ENCODE peak calls at places on chromosomes 6 and 20, in ten cellular contexts. One of them, this sample, is unnamed.
A peak's percentile ranks its signal among the peaks of the same experiment; 100 is the strongest.

GRCh38 chr6:32058511-32058963 is 20.3 kb downstream of the CYP21A2 start:
- DNase-seq in ascending aorta: no peak
- DNase-seq in HepG2: no peak
- DNase-seq in Calu3: no peak
- DNase-seq in CD8-positive, alpha-beta T cell: no peak
- DNase-seq in BJ: no peak
- DNase-seq in GM10248: no peak
- DNase-seq in right lobe of liver: no peak
- DNase-seq in BE2C: no peak
- DNase-seq in AG04450: no peak
- DNase-seq in this sample: no peak

GRCh38 chr20:14597206-14597715 is 259.8 kb upstream of the FLRT3 start:
- DNase-seq in CD8-positive, alpha-beta T cell: no peak
- DNase-seq in GM10248: no peak
- DNase-seq in AG04450: no peak
- DNase-seq in BE2C: no peak
- DNase-seq in Calu3: no peak
- DNase-seq in ascending aorta: no peak
- DNase-seq in HepG2: no peak
- DNase-seq in right lobe of liver: no peak
- DNase-seq in BJ: no peak
- DNase-seq in this sample: no peak

GRCh38 chr6:100343678-100344077 is 121.0 kb downstream of the SIM1 start:
- DNase-seq in ascending aorta: no peak
- DNase-seq in GM10248: no peak
- DNase-seq in CD8-positive, alpha-beta T cell: no peak
- DNase-seq in AG04450: no peak
- DNase-seq in BJ: peak; percentile 56
- DNase-seq in HepG2: no peak
- DNase-seq in BE2C: no peak
- DNase-seq in Calu3: no peak
- DNase-seq in right lobe of liver: no peak
- DNase-seq in this sample: no peak

GRCh38 chr6:80280258-80281010 is 174.0 kb downstream of the BCKDHB start:
- DNase-seq in ascending aorta: no peak
- DNase-seq in Calu3: no peak
- DNase-seq in BJ: no peak
- DNase-seq in BE2C: no peak
- DNase-seq in CD8-positive, alpha-beta T cell: no peak
- DNase-seq in HepG2: no peak
- DNase-seq in AG04450: no peak
- DNase-seq in GM10248: no peak
- DNase-seq in right lobe of liver: no peak
- DNase-seq in this sample: no peak

GRCh38 chr6:168441434-168442391 is 729 bp downstream of the SMOC2 start:
- DNase-seq in ascending aorta: no peak
- DNase-seq in GM10248: no peak
- DNase-seq in BE2C: no peak
- DNase-seq in Calu3: no peak
- DNase-seq in AG04450: no peak
- DNase-seq in HepG2: no peak
- DNase-seq in CD8-positive, alpha-beta T cell: no peak
- DNase-seq in right lobe of liver: no peak
- DNase-seq in BJ: no peak
- DNase-seq in this sample: no peak

GRCh38 chr6:14848019-14848418 is 397.9 kb upstream of the JARID2 start:
- DNase-seq in GM10248: no peak
- DNase-seq in HepG2: no peak
- DNase-seq in Calu3: no peak
- DNase-seq in BJ: peak; percentile 13
- DNase-seq in AG04450: peak; percentile 20
- DNase-seq in CD8-positive, alpha-beta T cell: no peak
- DNase-seq in ascending aorta: no peak
- DNase-seq in right lobe of liver: no peak
- DNase-seq in BE2C: no peak
- DNase-seq in this sample: no peak

GRCh38 chr6:25166955-25167753 is 112.0 kb upstream of the CARMIL1 start:
- DNase-seq in ascending aorta: no peak
- DNase-seq in right lobe of liver: no peak
- DNase-seq in Calu3: no peak
- DNase-seq in AG04450: no peak
- DNase-seq in HepG2: no peak
- DNase-seq in BJ: no peak
- DNase-seq in GM10248: no peak
- DNase-seq in CD8-positive, alpha-beta T cell: no peak
- DNase-seq in BE2C: no peak
- DNase-seq in this sample: no peak

GRCh38 chr20:35992713-35993335 is 24.4 kb downstream of the CNBD2 start:
- DNase-seq in BE2C: peak; percentile 53
- DNase-seq in right lobe of liver: peak; percentile 53
- DNase-seq in BJ: no peak
- DNase-seq in ascending aorta: no peak
- DNase-seq in CD8-positive, alpha-beta T cell: no peak
- DNase-seq in Calu3: peak; percentile 76
- DNase-seq in GM10248: peak; percentile 79
- DNase-seq in HepG2: peak; percentile 81
- DNase-seq in AG04450: no peak
- DNase-seq in this sample: no peak

GRCh38 chr20:9342651-9343050 is 171.7 kb upstream of the LAMP5 start:
- DNase-seq in CD8-positive, alpha-beta T cell: no peak
- DNase-seq in Calu3: no peak
- DNase-seq in ascending aorta: no peak
- DNase-seq in GM10248: no peak
- DNase-seq in BE2C: no peak
- DNase-seq in BJ: no peak
- DNase-seq in AG04450: no peak
- DNase-seq in right lobe of liver: no peak
- DNase-seq in HepG2: no peak
- DNase-seq in this sample: no peak

GRCh38 chr20:63446174-63447024 is 26.1 kb downstream of the KCNQ2 start:
- DNase-seq in AG04450: no peak
- DNase-seq in CD8-positive, alpha-beta T cell: no peak
- DNase-seq in BE2C: no peak
- DNase-seq in ascending aorta: no peak
- DNase-seq in HepG2: no peak
- DNase-seq in GM10248: no peak
- DNase-seq in right lobe of liver: no peak
- DNase-seq in Calu3: no peak
- DNase-seq in BJ: no peak
- DNase-seq in this sample: no peak

GRCh38 chr20:10524034-10524476 is 89.0 kb downstream of the SLX4IP start:
- DNase-seq in Calu3: no peak
- DNase-seq in right lobe of liver: no peak
- DNase-seq in ascending aorta: peak; percentile 70
- DNase-seq in AG04450: no peak
- DNase-seq in GM10248: no peak
- DNase-seq in CD8-positive, alpha-beta T cell: no peak
- DNase-seq in BE2C: peak; percentile 70
- DNase-seq in BJ: no peak
- DNase-seq in HepG2: no peak
- DNase-seq in this sample: no peak

GRCh38 chr20:40564997-40565680 is 123.9 kb downstream of the MAFB start:
- DNase-seq in BE2C: no peak
- DNase-seq in GM10248: no peak
- DNase-seq in AG04450: peak; percentile 3
- DNase-seq in ascending aorta: no peak
- DNase-seq in CD8-positive, alpha-beta T cell: no peak
- DNase-seq in HepG2: no peak
- DNase-seq in BJ: no peak
- DNase-seq in right lobe of liver: no peak
- DNase-seq in Calu3: peak; percentile 49
- DNase-seq in this sample: no peak

DNA sequence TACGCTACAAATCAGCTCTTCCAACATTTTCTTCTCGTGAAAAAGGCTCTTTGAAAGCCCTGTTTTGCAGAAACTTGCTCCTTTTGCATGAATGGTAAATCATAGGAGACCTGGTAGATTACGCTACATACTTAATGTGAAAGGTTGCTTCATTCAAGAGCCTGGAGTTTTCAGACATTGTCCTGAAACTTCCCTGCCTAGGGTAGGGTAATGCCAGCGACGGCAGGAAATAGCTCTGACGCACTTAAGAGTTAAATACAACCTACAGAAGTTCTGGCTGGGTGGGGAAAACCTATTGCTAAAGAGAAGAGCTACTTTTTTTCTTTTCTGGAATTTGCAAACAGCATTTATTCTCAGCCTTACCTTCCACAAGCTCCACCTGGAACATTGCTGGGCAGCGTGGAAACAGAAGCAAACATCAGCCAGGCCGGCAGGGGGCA is 144.5 kb downstream of the LPA start:
- DNase-seq in HepG2: no peak
- DNase-seq in BJ: no peak
- DNase-seq in BE2C: no peak
- DNase-seq in GM10248: peak; percentile 76
- DNase-seq in Calu3: no peak
- DNase-seq in ascending aorta: no peak
- DNase-seq in CD8-positive, alpha-beta T cell: no peak
- DNase-seq in AG04450: no peak
- DNase-seq in right lobe of liver: no peak
- DNase-seq in this sample: no peak
- TF ChIP-seq CTCF in HepG2: no peak
- TF ChIP-seq CTCF in BJ: peak; percentile 94
- TF ChIP-seq CTCF in BE2C: peak; percentile 94
- TF ChIP-seq CTCF in GM10248: peak; percentile 96
- TF ChIP-seq CTCF in Calu3: no peak
- TF ChIP-seq CTCF in ascending aorta: peak; percentile 90
- TF ChIP-seq CTCF in CD8-positive, alpha-beta T cell: no peak
- TF ChIP-seq CTCF in AG04450: peak; percentile 94
- TF ChIP-seq CTCF in right lobe of liver: peak; percentile 95
- TF ChIP-seq CTCF in this sample: no peak

GRCh38 chr20:32906200-32906599 is 47.5 kb downstream of the EFCAB8 start:
- DNase-seq in ascending aorta: no peak
- DNase-seq in Calu3: no peak
- DNase-seq in CD8-positive, alpha-beta T cell: no peak
- DNase-seq in BJ: no peak
- DNase-seq in HepG2: no peak
- DNase-seq in BE2C: no peak
- DNase-seq in AG04450: no peak
- DNase-seq in GM10248: no peak
- DNase-seq in right lobe of liver: no peak
- DNase-seq in this sample: no peak

GRCh38 chr20:32906871-32907495 is 48.3 kb downstream of the EFCAB8 start:
- DNase-seq in BE2C: no peak
- DNase-seq in CD8-positive, alpha-beta T cell: no peak
- DNase-seq in AG04450: no peak
- DNase-seq in Calu3: no peak
- DNase-seq in GM10248: no peak
- DNase-seq in ascending aorta: no peak
- DNase-seq in BJ: no peak
- DNase-seq in right lobe of liver: no peak
- DNase-seq in HepG2: no peak
- DNase-seq in this sample: no peak

GRCh38 chr20:32903666-32904175 is 45.0 kb downstream of the EFCAB8 start:
- DNase-seq in BE2C: no peak
- DNase-seq in CD8-positive, alpha-beta T cell: no peak
- DNase-seq in BJ: no peak
- DNase-seq in right lobe of liver: no peak
- DNase-seq in Calu3: no peak
- DNase-seq in ascending aorta: no peak
- DNase-seq in GM10248: no peak
- DNase-seq in HepG2: no peak
- DNase-seq in AG04450: no peak
- DNase-seq in this sample: no peak

GRCh38 chr20:32898721-32899120 is 40.0 kb downstream of the EFCAB8 start:
- DNase-seq in BE2C: no peak
- DNase-seq in HepG2: no peak
- DNase-seq in Calu3: no peak
- DNase-seq in BJ: peak; percentile 90
- DNase-seq in ascending aorta: no peak
- DNase-seq in right lobe of liver: no peak
- DNase-seq in AG04450: no peak
- DNase-seq in CD8-positive, alpha-beta T cell: no peak
- DNase-seq in GM10248: no peak
- DNase-seq in this sample: no peak

DNA sequence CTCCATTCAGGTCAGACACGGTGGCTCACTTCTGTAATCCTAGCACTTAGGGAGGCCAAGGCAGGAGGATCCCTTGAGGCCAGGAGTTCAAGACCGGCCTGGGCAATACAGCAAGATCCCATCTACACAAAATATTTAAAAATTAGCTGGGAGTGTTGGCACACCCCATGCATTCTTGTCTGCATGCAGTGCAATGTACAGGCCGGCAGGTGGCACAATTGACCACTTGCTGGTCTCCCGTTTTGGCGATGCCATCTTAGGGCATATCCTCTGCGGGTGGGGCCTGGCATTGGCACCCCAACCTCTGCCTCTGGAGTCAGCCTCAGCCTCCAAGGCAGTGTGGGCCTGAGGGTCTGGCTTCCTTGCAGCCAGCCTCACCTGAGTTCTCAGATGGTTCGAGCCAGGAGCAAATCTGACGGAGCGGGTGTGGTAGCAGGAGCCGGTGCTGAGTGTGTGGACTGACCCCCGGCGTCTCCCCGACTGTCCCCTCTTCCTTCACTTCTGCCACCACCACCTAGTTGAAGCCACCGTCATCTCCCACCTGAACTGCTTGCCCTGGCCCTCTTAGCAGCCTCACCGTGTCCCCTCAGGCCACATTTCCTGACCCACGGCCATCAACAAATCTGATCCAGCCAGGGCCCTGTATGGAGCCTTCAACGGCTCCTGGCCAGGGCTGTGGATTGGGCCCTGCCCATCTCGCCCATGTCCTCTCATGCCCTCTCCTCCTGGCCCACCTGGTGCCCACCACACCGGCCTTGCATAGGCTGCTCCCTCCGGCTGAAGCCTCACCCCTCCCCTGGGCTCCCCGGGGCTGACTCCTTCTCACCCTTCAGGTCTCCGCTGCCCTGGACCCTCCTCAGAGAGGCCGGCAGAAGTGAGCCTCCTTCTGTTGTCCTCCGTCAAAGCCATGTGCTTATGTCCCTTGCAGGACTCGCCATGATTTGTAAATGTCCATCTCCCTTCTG is 44.0 kb downstream of the EFCAB8 start:
- DNase-seq in right lobe of liver: peak; percentile 67
- DNase-seq in BE2C: peak; percentile 60
- DNase-seq in ascending aorta: no peak
- DNase-seq in BJ: no peak
- DNase-seq in HepG2: peak; percentile 66
- DNase-seq in CD8-positive, alpha-beta T cell: peak; percentile 71
- DNase-seq in Calu3: peak; percentile 75
- DNase-seq in AG04450: no peak
- DNase-seq in GM10248: peak; percentile 80
- DNase-seq in this sample: peak; percentile 50
- TF ChIP-seq CTCF in right lobe of liver: peak; percentile 95
- TF ChIP-seq CTCF in BE2C: peak; percentile 92
- TF ChIP-seq CTCF in ascending aorta: peak; percentile 50
- TF ChIP-seq CTCF in BJ: peak; percentile 92
- TF ChIP-seq CTCF in HepG2: peak; percentile 99
- TF ChIP-seq CTCF in CD8-positive, alpha-beta T cell: peak; percentile 97
- TF ChIP-seq CTCF in Calu3: peak; percentile 97
- TF ChIP-seq CTCF in AG04450: peak; percentile 92
- TF ChIP-seq CTCF in GM10248: peak; percentile 92
- TF ChIP-seq CTCF in this sample: peak; percentile 90

GRCh38 chr20:38168791-38169589 is 3.9 kb upstream of the TGM2 start:
- DNase-seq in Calu3: no peak
- DNase-seq in CD8-positive, alpha-beta T cell: no peak
- DNase-seq in BE2C: no peak
- DNase-seq in BJ: no peak
- DNase-seq in GM10248: no peak
- DNase-seq in right lobe of liver: peak; percentile 89
- DNase-seq in ascending aorta: no peak
- DNase-seq in HepG2: peak; percentile 52
- DNase-seq in AG04450: no peak
- DNase-seq in this sample: no peak
- TF ChIP-seq CTCF in Calu3: no peak
- TF ChIP-seq CTCF in CD8-positive, alpha-beta T cell: no peak
- TF ChIP-seq CTCF in BE2C: no peak
- TF ChIP-seq CTCF in BJ: no peak
- TF ChIP-seq CTCF in GM10248: no peak
- TF ChIP-seq CTCF in right lobe of liver: no peak
- TF ChIP-seq CTCF in ascending aorta: no peak
- TF ChIP-seq CTCF in HepG2: no peak
- TF ChIP-seq CTCF in AG04450: no peak
- TF ChIP-seq CTCF in this sample: no peak

GRCh38 chr6:125791820-125792165 is 1.0 kb downstream of the NCOA7 start:
- DNase-seq in GM10248: no peak
- DNase-seq in HepG2: no peak
- DNase-seq in AG04450: no peak
- DNase-seq in BJ: no peak
- DNase-seq in Calu3: no peak
- DNase-seq in ascending aorta: no peak
- DNase-seq in right lobe of liver: no peak
- DNase-seq in CD8-positive, alpha-beta T cell: no peak
- DNase-seq in BE2C: no peak
- DNase-seq in this sample: no peak
- TF ChIP-seq CTCF in GM10248: no peak
- TF ChIP-seq CTCF in HepG2: no peak
- TF ChIP-seq CTCF in AG04450: no peak
- TF ChIP-seq CTCF in BJ: no peak
- TF ChIP-seq CTCF in Calu3: no peak
- TF ChIP-seq CTCF in ascending aorta: no peak
- TF ChIP-seq CTCF in right lobe of liver: no peak
- TF ChIP-seq CTCF in CD8-positive, alpha-beta T cell: no peak
- TF ChIP-seq CTCF in BE2C: no peak
- TF ChIP-seq CTCF in this sample: no peak

This sample was measured in mesothelial cell of epicardium.